ENCODE peak calls at places on chromosomes 16 and 17, in four cellular contexts. Q, B, C and N are unnamed samples.

GRCh38 chr16:30068750-30069574 is 3.4 kb downstream of the ALDOA start:
- DNase-seq in Q (no peak), C (peak), B (no peak), N (peak)

GRCh38 chr17:64357191-64357981 is 33.3 kb downstream of the PECAM1 start:
- DNase-seq in Q (peak), B (peak), C (peak), N (peak)

GRCh38 chr16:15981382-15981781 is 32.0 kb downstream of the ABCC1 start:
- DNase-seq in C (peak), B (no peak), Q (no peak), N (no peak)

GRCh38 chr17:77618173-77618572 is 340.3 kb upstream of the TNRC6C start:
- DNase-seq in B (no peak), C (no peak), Q (no peak), N (no peak)

GRCh38 chr16:68229431-68230175 is 6.3 kb downstream of the ESRP2 start:
- DNase-seq in Q (peak), C (peak), B (peak), N (peak)

GRCh38 chr16:72937916-72938315 is 110.0 kb downstream of the ZFHX3 start:
- DNase-seq in C (no peak), Q (no peak), B (no peak), N (peak)

GRCh38 chr17:81163051-81163695 is 2.1 kb upstream of the PVALEF start:
- DNase-seq in B (no peak), C (no peak), Q (no peak), N (no peak)

GRCh38 chr16:23611936-23612335 is 15.8 kb upstream of the NDUFAB1 start:
- DNase-seq in Q (no peak), C (no peak), B (no peak), N (no peak)

GRCh38 chr16:48623304-48624016 is 13.5 kb upstream of the N4BP1 start:
- DNase-seq in C (peak), B (peak), Q (peak), N (peak)

GRCh38 chr17:33436321-33436720 is 143.2 kb upstream of the ASIC2 start:
- DNase-seq in Q (no peak), B (peak), C (no peak), N (no peak)

GRCh38 chr16:24775455-24775854 is 46.0 kb downstream of the TNRC6A start:
- DNase-seq in B (peak), Q (no peak), C (no peak), N (no peak)

GRCh38 chr17:12062249-12062648 is 41.6 kb downstream of the MAP2K4 start:
- DNase-seq in C (no peak), B (no peak), Q (no peak), N (no peak)

GRCh38 chr16:88888778-88889387 is 22.4 kb upstream of the PABPN1L start:
- DNase-seq in Q (no peak), B (no peak), C (peak), N (peak)

GRCh38 chr17:7909080-7909479 is 7.0 kb downstream of the RNF227 start:
- DNase-seq in C (no peak), B (no peak), Q (no peak), N (no peak)